ENCODE peak calls at places on chromosome 13, in seven cellular contexts. One of them, this sample, is unnamed. For H3K9me3, the result is how much of the 10 kb centered on the place peaks cover.

GRCh38 chr13:21637296-21637695 is 33.3 kb upstream of the MICU2 start:
- DNase-seq in HAP-1: no peak
- DNase-seq in T-helper 17 cell: no peak
- DNase-seq in adipocyte: no peak
- DNase-seq in left ventricle myocardium inferior: no peak
- DNase-seq in CD4-positive, alpha-beta memory T cell: no peak
- DNase-seq in thoracic aorta: no peak
- DNase-seq in this sample: no peak

GRCh38 chr13:21945195-21945594 is 274.3 kb downstream of the FGF9 start:
- DNase-seq in HAP-1: no peak
- DNase-seq in T-helper 17 cell: no peak
- DNase-seq in adipocyte: no peak
- DNase-seq in left ventricle myocardium inferior: no peak
- DNase-seq in CD4-positive, alpha-beta memory T cell: no peak
- DNase-seq in thoracic aorta: no peak
- DNase-seq in this sample: no peak

GRCh38 chr13:102580552-102581169 is 16.1 kb upstream of the TPP2 start:
- DNase-seq in HAP-1: peak
- DNase-seq in T-helper 17 cell: no peak
- DNase-seq in adipocyte: peak
- DNase-seq in left ventricle myocardium inferior: no peak
- DNase-seq in CD4-positive, alpha-beta memory T cell: peak
- DNase-seq in thoracic aorta: no peak
- DNase-seq in this sample: peak

GRCh38 chr13:31227870-31228269 is 28.1 kb downstream of the B3GLCT start:
- DNase-seq in HAP-1: no peak
- DNase-seq in T-helper 17 cell: no peak
- DNase-seq in adipocyte: no peak
- DNase-seq in left ventricle myocardium inferior: no peak
- DNase-seq in CD4-positive, alpha-beta memory T cell: no peak
- DNase-seq in thoracic aorta: no peak
- DNase-seq in this sample: no peak

GRCh38 chr13:80881495-80882482 is 540.9 kb upstream of the SPRY2 start:
- DNase-seq in HAP-1: no peak
- DNase-seq in T-helper 17 cell: no peak
- DNase-seq in adipocyte: no peak
- DNase-seq in left ventricle myocardium inferior: no peak
- DNase-seq in CD4-positive, alpha-beta memory T cell: no peak
- DNase-seq in thoracic aorta: no peak
- DNase-seq in this sample: no peak

GRCh38 chr13:29561918-29562317 is 33.6 kb downstream of the SLC7A1 start:
- DNase-seq in HAP-1: no peak
- DNase-seq in T-helper 17 cell: no peak
- DNase-seq in adipocyte: no peak
- DNase-seq in left ventricle myocardium inferior: no peak
- DNase-seq in CD4-positive, alpha-beta memory T cell: no peak
- DNase-seq in thoracic aorta: no peak
- DNase-seq in this sample: no peak

GRCh38 chr13:28636677-28637317 is 22.1 kb upstream of the POMP start:
- DNase-seq in HAP-1: peak
- DNase-seq in T-helper 17 cell: no peak
- DNase-seq in adipocyte: peak
- DNase-seq in left ventricle myocardium inferior: no peak
- DNase-seq in CD4-positive, alpha-beta memory T cell: peak
- DNase-seq in thoracic aorta: no peak
- DNase-seq in this sample: peak

GRCh38 chr13:30088312-30088855 is 219.0 kb downstream of the KATNAL1 start:
- DNase-seq in HAP-1: no peak
- DNase-seq in T-helper 17 cell: no peak
- DNase-seq in adipocyte: no peak
- DNase-seq in left ventricle myocardium inferior: no peak
- DNase-seq in CD4-positive, alpha-beta memory T cell: no peak
- DNase-seq in thoracic aorta: no peak
- DNase-seq in this sample: no peak

GRCh38 chr13:96141032-96141431 is 51.1 kb downstream of the HS6ST3 start:
- DNase-seq in HAP-1: peak
- DNase-seq in T-helper 17 cell: no peak
- DNase-seq in adipocyte: peak
- DNase-seq in left ventricle myocardium inferior: no peak
- DNase-seq in CD4-positive, alpha-beta memory T cell: no peak
- DNase-seq in thoracic aorta: no peak
- DNase-seq in this sample: no peak

GRCh38 chr13:72383646-72384045 is 343.8 kb downstream of the MZT1 start:
- DNase-seq in HAP-1: no peak
- DNase-seq in T-helper 17 cell: no peak
- DNase-seq in adipocyte: no peak
- DNase-seq in left ventricle myocardium inferior: no peak
- DNase-seq in CD4-positive, alpha-beta memory T cell: no peak
- DNase-seq in thoracic aorta: no peak
- DNase-seq in this sample: no peak

GRCh38 chr13:97986841-97987240 is 33.4 kb downstream of the IPO5 start:
- DNase-seq in HAP-1: no peak
- DNase-seq in T-helper 17 cell: no peak
- DNase-seq in adipocyte: no peak
- DNase-seq in left ventricle myocardium inferior: no peak
- DNase-seq in CD4-positive, alpha-beta memory T cell: no peak
- DNase-seq in thoracic aorta: no peak
- DNase-seq in this sample: no peak

GRCh38 chr13:101267656-101268055 is 148.7 kb downstream of the NALCN start:
- DNase-seq in HAP-1: no peak
- DNase-seq in T-helper 17 cell: no peak
- DNase-seq in adipocyte: no peak
- DNase-seq in left ventricle myocardium inferior: no peak
- DNase-seq in CD4-positive, alpha-beta memory T cell: no peak
- DNase-seq in thoracic aorta: no peak
- DNase-seq in this sample: no peak

GRCh38 chr13:38803566-38803965 is 116.7 kb downstream of the FREM2 start:
- DNase-seq in HAP-1: no peak
- DNase-seq in T-helper 17 cell: no peak
- DNase-seq in adipocyte: no peak
- DNase-seq in left ventricle myocardium inferior: no peak
- DNase-seq in CD4-positive, alpha-beta memory T cell: no peak
- DNase-seq in thoracic aorta: no peak
- DNase-seq in this sample: no peak

GRCh38 chr13:113547248-113547971 is 37.1 kb upstream of the TFDP1 start:
- DNase-seq in HAP-1: no peak
- DNase-seq in T-helper 17 cell: no peak
- DNase-seq in adipocyte: no peak
- DNase-seq in left ventricle myocardium inferior: no peak
- DNase-seq in CD4-positive, alpha-beta memory T cell: no peak
- DNase-seq in thoracic aorta: no peak
- DNase-seq in this sample: no peak

GRCh38 chr13:41694902-41695301 is 237.6 kb downstream of the RGCC start:
- DNase-seq in HAP-1: peak
- DNase-seq in T-helper 17 cell: no peak
- DNase-seq in adipocyte: peak
- DNase-seq in left ventricle myocardium inferior: peak
- DNase-seq in CD4-positive, alpha-beta memory T cell: no peak
- DNase-seq in thoracic aorta: peak
- DNase-seq in this sample: no peak

GRCh38 chr13:33195693-33196464 is 89.7 kb downstream of the STARD13 start:
- DNase-seq in HAP-1: no peak
- DNase-seq in T-helper 17 cell: no peak
- DNase-seq in adipocyte: no peak
- DNase-seq in left ventricle myocardium inferior: no peak
- DNase-seq in CD4-positive, alpha-beta memory T cell: no peak
- DNase-seq in thoracic aorta: no peak
- DNase-seq in this sample: no peak

GRCh38 chr13:107035186-107035585 is 467.2 kb upstream of the ARGLU1 start:
- DNase-seq in HAP-1: no peak
- DNase-seq in T-helper 17 cell: no peak
- DNase-seq in adipocyte: no peak
- DNase-seq in left ventricle myocardium inferior: no peak
- DNase-seq in CD4-positive, alpha-beta memory T cell: no peak
- DNase-seq in thoracic aorta: no peak
- DNase-seq in this sample: no peak

GRCh38 chr13:113769881-113770280 is 10.9 kb downstream of the TMEM255B start:
- DNase-seq in HAP-1: no peak
- DNase-seq in T-helper 17 cell: no peak
- DNase-seq in adipocyte: no peak
- DNase-seq in left ventricle myocardium inferior: no peak
- DNase-seq in CD4-positive, alpha-beta memory T cell: no peak
- DNase-seq in thoracic aorta: no peak
- DNase-seq in this sample: no peak

GRCh38 chr13:80141114-80141849 is 199.6 kb downstream of the SPRY2 start:
- DNase-seq in HAP-1: no peak
- DNase-seq in T-helper 17 cell: no peak
- DNase-seq in adipocyte: peak
- DNase-seq in left ventricle myocardium inferior: peak
- DNase-seq in CD4-positive, alpha-beta memory T cell: no peak
- DNase-seq in thoracic aorta: peak
- DNase-seq in this sample: no peak

GRCh38 chr13:49635599-49636433 is 7.5 kb downstream of the ARL11 start:
- DNase-seq in HAP-1: no peak
- DNase-seq in T-helper 17 cell: no peak
- DNase-seq in adipocyte: no peak
- DNase-seq in left ventricle myocardium inferior: no peak
- DNase-seq in CD4-positive, alpha-beta memory T cell: peak
- DNase-seq in thoracic aorta: no peak
- DNase-seq in this sample: no peak

GRCh38 chr13:47499358-47500150 is 501.5 kb downstream of the SUCLA2 start:
- DNase-seq in HAP-1: no peak
- DNase-seq in T-helper 17 cell: no peak
- DNase-seq in adipocyte: peak
- DNase-seq in left ventricle myocardium inferior: no peak
- DNase-seq in CD4-positive, alpha-beta memory T cell: no peak
- DNase-seq in thoracic aorta: no peak
- DNase-seq in this sample: no peak

GRCh38 chr13:25179810-25180437 is 7.8 kb upstream of the AMER2 start:
- DNase-seq in HAP-1: no peak
- DNase-seq in T-helper 17 cell: no peak
- DNase-seq in adipocyte: no peak
- DNase-seq in left ventricle myocardium inferior: no peak
- DNase-seq in CD4-positive, alpha-beta memory T cell: no peak
- DNase-seq in thoracic aorta: no peak
- DNase-seq in this sample: no peak

GRCh38 chr13:73069206-73069815 is 10.5 kb downstream of the KLF5 start:
- DNase-seq in HAP-1: no peak
- DNase-seq in T-helper 17 cell: no peak
- DNase-seq in adipocyte: peak
- DNase-seq in left ventricle myocardium inferior: no peak
- DNase-seq in CD4-positive, alpha-beta memory T cell: no peak
- DNase-seq in thoracic aorta: no peak
- DNase-seq in this sample: no peak

GRCh38 chr13:101415358-101416174 is 742 bp downstream of the NALCN start:
- DNase-seq in HAP-1: no peak
- DNase-seq in T-helper 17 cell: no peak
- DNase-seq in adipocyte: no peak
- DNase-seq in left ventricle myocardium inferior: no peak
- DNase-seq in CD4-positive, alpha-beta memory T cell: no peak
- DNase-seq in thoracic aorta: no peak
- DNase-seq in this sample: no peak

GRCh38 chr13:50376895-50377575 is 361.8 kb downstream of the KCNRG start:
- DNase-seq in HAP-1: no peak
- DNase-seq in T-helper 17 cell: no peak
- DNase-seq in adipocyte: no peak
- DNase-seq in left ventricle myocardium inferior: no peak
- DNase-seq in CD4-positive, alpha-beta memory T cell: no peak
- DNase-seq in thoracic aorta: no peak
- DNase-seq in this sample: no peak

GRCh38 chr13:112249644-112250610 is 126.2 kb upstream of the SPACA7 start:
- DNase-seq in HAP-1: no peak
- DNase-seq in T-helper 17 cell: no peak
- DNase-seq in adipocyte: no peak
- DNase-seq in left ventricle myocardium inferior: no peak
- DNase-seq in CD4-positive, alpha-beta memory T cell: no peak
- DNase-seq in thoracic aorta: no peak
- DNase-seq in this sample: no peak
- H3K9me3 ChIP-seq in HAP-1: under half
- H3K9me3 ChIP-seq in T-helper 17 cell: under half
- H3K9me3 ChIP-seq in adipocyte: under half
- H3K9me3 ChIP-seq in left ventricle myocardium inferior: under half
- H3K9me3 ChIP-seq in CD4-positive, alpha-beta memory T cell: under half
- H3K9me3 ChIP-seq in thoracic aorta: under half
- H3K9me3 ChIP-seq in this sample: under half

GRCh38 chr13:19020988-19021387 is 160.6 kb downstream of the TUBA3C start:
- DNase-seq in HAP-1: no peak
- DNase-seq in T-helper 17 cell: no peak
- DNase-seq in adipocyte: no peak
- DNase-seq in left ventricle myocardium inferior: no peak
- DNase-seq in CD4-positive, alpha-beta memory T cell: no peak
- DNase-seq in thoracic aorta: no peak
- DNase-seq in this sample: no peak
- H3K9me3 ChIP-seq in HAP-1: under half
- H3K9me3 ChIP-seq in T-helper 17 cell: under half
- H3K9me3 ChIP-seq in adipocyte: under half
- H3K9me3 ChIP-seq in left ventricle myocardium inferior: under half
- H3K9me3 ChIP-seq in CD4-positive, alpha-beta memory T cell: under half
- H3K9me3 ChIP-seq in thoracic aorta: under half
- H3K9me3 ChIP-seq in this sample: under half

GRCh38 chr13:19075418-19075817 is 106.2 kb downstream of the TUBA3C start:
- DNase-seq in HAP-1: no peak
- DNase-seq in T-helper 17 cell: no peak
- DNase-seq in adipocyte: no peak
- DNase-seq in left ventricle myocardium inferior: no peak
- DNase-seq in CD4-positive, alpha-beta memory T cell: no peak
- DNase-seq in thoracic aorta: no peak
- DNase-seq in this sample: no peak
- H3K9me3 ChIP-seq in HAP-1: under half
- H3K9me3 ChIP-seq in T-helper 17 cell: under half
- H3K9me3 ChIP-seq in adipocyte: under half
- H3K9me3 ChIP-seq in left ventricle myocardium inferior: under half
- H3K9me3 ChIP-seq in CD4-positive, alpha-beta memory T cell: under half
- H3K9me3 ChIP-seq in thoracic aorta: under half
- H3K9me3 ChIP-seq in this sample: under half

GRCh38 chr13:19150712-19151228 is 30.9 kb downstream of the TUBA3C start:
- DNase-seq in HAP-1: no peak
- DNase-seq in T-helper 17 cell: no peak
- DNase-seq in adipocyte: no peak
- DNase-seq in left ventricle myocardium inferior: no peak
- DNase-seq in CD4-positive, alpha-beta memory T cell: no peak
- DNase-seq in thoracic aorta: no peak
- DNase-seq in this sample: no peak
- H3K9me3 ChIP-seq in HAP-1: under half
- H3K9me3 ChIP-seq in T-helper 17 cell: under half
- H3K9me3 ChIP-seq in adipocyte: under half
- H3K9me3 ChIP-seq in left ventricle myocardium inferior: under half
- H3K9me3 ChIP-seq in CD4-positive, alpha-beta memory T cell: under half
- H3K9me3 ChIP-seq in thoracic aorta: under half
- H3K9me3 ChIP-seq in this sample: under half

DNA sequence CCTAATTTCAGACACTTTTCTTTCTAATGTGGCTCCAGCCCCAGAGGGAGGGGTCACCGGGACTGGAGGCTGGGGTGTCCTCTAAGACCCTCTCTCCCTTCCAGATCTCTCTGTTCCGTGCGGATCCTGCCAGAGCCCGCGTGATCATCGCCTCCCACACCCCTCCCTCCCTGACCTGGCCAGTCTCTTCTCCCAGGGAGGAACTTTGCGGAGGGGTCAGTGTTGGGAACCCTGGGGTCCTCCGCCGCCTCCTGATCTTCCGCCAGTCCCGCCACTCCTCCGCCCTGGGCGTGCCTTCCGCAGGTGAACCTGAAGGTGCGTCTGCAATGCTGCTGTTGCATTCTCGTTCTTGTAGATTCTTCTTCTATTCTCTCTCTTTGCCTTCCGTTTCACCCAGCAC is 9.1 kb downstream of the SOX21 start:
- DNase-seq in HAP-1: no peak
- DNase-seq in T-helper 17 cell: no peak
- DNase-seq in adipocyte: no peak
- DNase-seq in left ventricle myocardium inferior: no peak
- DNase-seq in CD4-positive, alpha-beta memory T cell: no peak
- DNase-seq in thoracic aorta: no peak
- DNase-seq in this sample: no peak
- H3K9me3 ChIP-seq in HAP-1: under half
- H3K9me3 ChIP-seq in T-helper 17 cell: under half
- H3K9me3 ChIP-seq in adipocyte: under half
- H3K9me3 ChIP-seq in left ventricle myocardium inferior: under half
- H3K9me3 ChIP-seq in CD4-positive, alpha-beta memory T cell: under half
- H3K9me3 ChIP-seq in thoracic aorta: under half
- H3K9me3 ChIP-seq in this sample: under half